ENCODE peak calls at places on chromosomes 6 and 20, in four cellular contexts. S, F, V and Y are unnamed samples.

GRCh38 chr20:16337707-16338106 is 235.5 kb downstream of the KIF16B start:
- DNase-seq in V (no peak), S (no peak), F (no peak), Y (no peak)

GRCh38 chr6:110392727-110393126 is 22.6 kb downstream of the DDO start:
- DNase-seq in F (no peak), V (no peak), S (no peak), Y (peak)

GRCh38 chr6:144411506-144412165 is 126.5 kb downstream of the UTRN start:
- DNase-seq in S (no peak), F (no peak), V (no peak), Y (no peak)

GRCh38 chr20:32203556-32204484 is 3.7 kb downstream of the PLAGL2 start:
- DNase-seq in F (peak), V (peak), S (no peak), Y (no peak)

GRCh38 chr6:17472653-17473183 is 79.3 kb downstream of the CAP2 start:
- DNase-seq in V (no peak), F (no peak), S (no peak), Y (peak)

GRCh38 chr20:56627122-56628014 is 1.7 kb upstream of the TFAP2C start:
- DNase-seq in F (no peak), V (no peak), S (no peak), Y (no peak)

GRCh38 chr20:25278636-25279361 is 30.9 kb downstream of the PYGB start:
- DNase-seq in S (no peak), V (no peak), F (no peak), Y (no peak)

GRCh38 chr6:87907521-87907920 is 140.1 kb upstream of the SPACA1 start:
- DNase-seq in F (no peak), S (no peak), V (peak), Y (no peak)

GRCh38 chr6:12484519-12484918 is 194.4 kb downstream of the EDN1 start:
- DNase-seq in S (no peak), V (no peak), F (no peak), Y (no peak)

GRCh38 chr20:32067234-32067821 is 15.3 kb downstream of the HCK start:
- DNase-seq in F (no peak), V (peak), S (peak), Y (no peak)

GRCh38 chr6:43770417-43771209 is 602 bp downstream of the VEGFA start:
- DNase-seq in S (no peak), F (no peak), V (peak), Y (peak)

GRCh38 chr20:3563548-3564177 is 92.8 kb downstream of the ATRN start:
- DNase-seq in V (peak), F (peak), S (no peak), Y (peak)

GRCh38 chr20:63486300-63486855 is 12.5 kb downstream of the EEF1A2 start:
- DNase-seq in V (no peak), S (no peak), F (no peak), Y (no peak)

GRCh38 chr6:69936674-69937363 is 70.5 kb downstream of the COL19A1 start:
- DNase-seq in V (peak), F (no peak), S (no peak), Y (no peak)

GRCh38 chr6:127547909-127548649 is 28.9 kb upstream of the C6orf58 start:
- DNase-seq in S (no peak), V (peak), F (no peak), Y (no peak)

GRCh38 chr20:10641893-10642292 is 31.9 kb downstream of the JAG1 start:
- DNase-seq in S (no peak), F (no peak), V (no peak), Y (no peak)

GRCh38 chr20:15699431-15700146 is 873.7 kb downstream of the KIF16B start:
- DNase-seq in F (no peak), S (no peak), V (no peak), Y (peak)

GRCh38 chr20:32842688-32843524 is 15.8 kb upstream of the EFCAB8 start:
- DNase-seq in V (no peak), F (no peak), S (no peak), Y (no peak)

GRCh38 chr6:12024715-12025434 is 12.8 kb downstream of the HIVEP1 start:
- DNase-seq in S (no peak), F (no peak), V (peak), Y (no peak)

GRCh38 chr6:120451508-120451907 is 882.8 kb downstream of the TBC1D32 start:
- DNase-seq in F (no peak), V (no peak), S (no peak), Y (no peak)

GRCh38 chr6:13186861-13187260 is 141.5 kb downstream of the TBC1D7 start:
- DNase-seq in V (no peak), S (no peak), F (no peak), Y (no peak)

GRCh38 chr20:62048346-62048761 is 17.3 kb downstream of the TAF4 start:
- DNase-seq in S (no peak), F (no peak), V (no peak), Y (no peak)

GRCh38 chr6:34663887-34664269 is 32.7 kb downstream of the ILRUN start:
- DNase-seq in V (peak), S (no peak), F (no peak), Y (no peak)

GRCh38 chr6:82571431-82571830 is 207.8 kb downstream of the TPBG start:
- DNase-seq in V (no peak), F (no peak), S (no peak), Y (no peak)

GRCh38 chr20:46631212-46631869 is 19.9 kb downstream of the SLC13A3 start:
- DNase-seq in F (no peak), S (no peak), V (peak), Y (no peak)

GRCh38 chr6:27288136-27289044 is 23.7 kb downstream of the POM121L2 start:
- DNase-seq in F (no peak), V (no peak), S (no peak), Y (peak)

GRCh38 chr6:128111096-128111495 is 210.2 kb upstream of the THEMIS start:
- DNase-seq in F (no peak), S (no peak), V (peak), Y (no peak)

GRCh38 chr6:136069119-136069518 is 181.0 kb downstream of the MTFR2 start:
- DNase-seq in S (no peak), F (no peak), V (peak), Y (no peak)

GRCh38 chr6:11233936-11234573 is 1.6 kb upstream of the NEDD9 start:
- DNase-seq in F (no peak), V (no peak), S (no peak), Y (no peak)

GRCh38 chr6:95280690-95281273 is 296.6 kb upstream of the MANEA start:
- DNase-seq in S (no peak), F (peak), V (peak), Y (peak)

GRCh38 chr6:153790048-153790447 is 249.0 kb upstream of the OPRM1 start:
- DNase-seq in S (peak), V (peak), F (no peak), Y (peak)

GRCh38 chr6:136696238-136696637 is 96.0 kb downstream of the MAP3K5 start:
- DNase-seq in V (peak), F (no peak), S (no peak), Y (no peak)

GRCh38 chr6:129786548-129786947 is 74.6 kb downstream of the TMEM244 start:
- DNase-seq in V (no peak), S (no peak), F (no peak), Y (no peak)